ENCODE peak calls at places on chromosomes 16 and 17, in five cellular contexts. K is cardiac fibroblast; V is CD8-positive, alpha-beta T cell; A is bronchial epithelial cell; B is activated CD8-positive, alpha-beta T cell treated with anti-CD3 and anti-CD28 coated beads for 36 hours. F is an unnamed sample.

GRCh38 chr16:68951991-68952877 is 108.9 kb downstream of the TANGO6 start:
- DNase-seq in K (peak; percentile 10), V (no peak), A (peak; percentile 90), B (no peak), F (no peak)

GRCh38 chr16:78105517-78105916 is 6.1 kb downstream of the WWOX start:
- DNase-seq in K (no peak), V (no peak), A (peak; percentile 69), B (no peak), F (no peak)

GRCh38 chr16:342455-343213 is 9.9 kb downstream of the AXIN1 start:
- DNase-seq in K (no peak), V (no peak), A (no peak), B (no peak), F (no peak)

GRCh38 chr17:49795372-49795771 is 6.9 kb downstream of the KAT7 start:
- DNase-seq in K (no peak), V (no peak), A (no peak), B (peak; percentile 36), F (no peak)

GRCh38 chr17:46199379-46199778 is 6.2 kb upstream of the KANSL1 start:
- DNase-seq in K (peak; percentile 33), V (no peak), A (no peak), B (no peak), F (no peak)

GRCh38 chr17:16027708-16028584 is 28.3 kb downstream of the TTC19 start:
- DNase-seq in K (peak; percentile 84), V (peak; percentile 11), A (peak; percentile 96), B (peak; percentile 81), F (peak; percentile 44)

GRCh38 chr16:72924487-72924886 is 123.4 kb downstream of the ZFHX3 start:
- DNase-seq in K (no peak), V (no peak), A (no peak), B (no peak), F (no peak)

GRCh38 chr16:84916156-84916555 is 95.2 kb downstream of the ZDHHC7 start:
- DNase-seq in K (no peak), V (no peak), A (no peak), B (no peak), F (no peak)

GRCh38 chr17:73798111-73798748 is 154.0 kb upstream of the SDK2 start:
- DNase-seq in K (peak; percentile 95), V (no peak), A (peak; percentile 87), B (no peak), F (no peak)

GRCh38 chr17:69574257-69575197 is 160.0 kb downstream of the MAP2K6 start:
- DNase-seq in K (peak; percentile 56), V (no peak), A (no peak), B (no peak), F (no peak)

GRCh38 chr16:81212830-81213465 is 25.5 kb upstream of the BCO1 start:
- DNase-seq in K (no peak), V (no peak), A (no peak), B (no peak), F (no peak)

GRCh38 chr16:81210807-81211206 is 27.7 kb upstream of the BCO1 start:
- DNase-seq in K (no peak), V (no peak), A (no peak), B (no peak), F (no peak)

GRCh38 chr16:81216706-81217105 is 21.8 kb upstream of the BCO1 start:
- DNase-seq in K (no peak), V (no peak), A (no peak), B (no peak), F (no peak)

GRCh38 chr16:81216114-81216513 is 22.4 kb upstream of the BCO1 start:
- DNase-seq in K (no peak), V (no peak), A (no peak), B (no peak), F (no peak)

DNA sequence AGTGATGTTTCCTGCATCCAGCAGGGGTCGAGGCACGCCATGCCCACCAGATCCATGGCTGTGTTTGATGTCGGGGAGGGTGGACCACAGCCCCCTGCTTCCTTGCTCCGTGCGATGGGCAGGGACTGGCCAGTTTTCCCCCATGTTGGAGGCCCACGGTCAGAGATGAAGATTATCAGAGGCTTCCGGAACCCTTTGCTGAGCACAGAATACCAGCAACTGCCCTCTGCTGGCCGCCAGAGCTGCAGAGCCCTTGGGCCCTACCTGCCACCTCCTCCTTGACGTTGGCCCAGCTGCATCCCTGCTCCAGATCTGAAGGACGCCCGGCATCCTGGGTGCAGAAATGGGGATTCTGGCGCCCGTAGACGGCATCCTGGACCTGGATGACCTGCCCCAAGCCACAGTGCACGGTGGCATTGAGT is 23.7 kb upstream of the BCO1 start:
- DNase-seq in K (peak; percentile 32), V (no peak), A (peak; percentile 13), B (peak; percentile 15), F (no peak)
- TF ChIP-seq CTCF in K (peak; percentile 63), V (no peak), A (peak; percentile 63), B (no peak), F (peak; percentile 13)

GRCh38 chr16:5603836-5604235 is 506.2 kb upstream of the EEF2KMT start:
- DNase-seq in K (no peak), V (no peak), A (no peak), B (no peak), F (no peak)

GRCh38 chr16:5607169-5607568 is 509.6 kb upstream of the EEF2KMT start:
- DNase-seq in K (no peak), V (no peak), A (no peak), B (no peak), F (no peak)

GRCh38 chr16:5605404-5605803 is 507.8 kb upstream of the EEF2KMT start:
- DNase-seq in K (no peak), V (no peak), A (no peak), B (no peak), F (no peak)

GRCh38 chr16:5604770-5605169 is 507.2 kb upstream of the EEF2KMT start:
- DNase-seq in K (no peak), V (no peak), A (no peak), B (peak; percentile 16), F (peak; percentile 9)
- TF ChIP-seq CTCF in K (no peak), V (no peak), A (no peak), B (no peak), F (no peak)

GRCh38 chr16:86048221-86048620 is 149.3 kb downstream of the IRF8 start:
- DNase-seq in K (no peak), V (no peak), A (no peak), B (no peak), F (no peak)

GRCh38 chr16:86049641-86050040 is 150.7 kb downstream of the IRF8 start:
- DNase-seq in K (no peak), V (no peak), A (no peak), B (no peak), F (no peak)

GRCh38 chr16:86050591-86051375 is 151.8 kb downstream of the IRF8 start:
- DNase-seq in K (no peak), V (no peak), A (no peak), B (no peak), F (no peak)

GRCh38 chr16:86050111-86050510 is 151.1 kb downstream of the IRF8 start:
- DNase-seq in K (no peak), V (no peak), A (no peak), B (no peak), F (no peak)

DNA sequence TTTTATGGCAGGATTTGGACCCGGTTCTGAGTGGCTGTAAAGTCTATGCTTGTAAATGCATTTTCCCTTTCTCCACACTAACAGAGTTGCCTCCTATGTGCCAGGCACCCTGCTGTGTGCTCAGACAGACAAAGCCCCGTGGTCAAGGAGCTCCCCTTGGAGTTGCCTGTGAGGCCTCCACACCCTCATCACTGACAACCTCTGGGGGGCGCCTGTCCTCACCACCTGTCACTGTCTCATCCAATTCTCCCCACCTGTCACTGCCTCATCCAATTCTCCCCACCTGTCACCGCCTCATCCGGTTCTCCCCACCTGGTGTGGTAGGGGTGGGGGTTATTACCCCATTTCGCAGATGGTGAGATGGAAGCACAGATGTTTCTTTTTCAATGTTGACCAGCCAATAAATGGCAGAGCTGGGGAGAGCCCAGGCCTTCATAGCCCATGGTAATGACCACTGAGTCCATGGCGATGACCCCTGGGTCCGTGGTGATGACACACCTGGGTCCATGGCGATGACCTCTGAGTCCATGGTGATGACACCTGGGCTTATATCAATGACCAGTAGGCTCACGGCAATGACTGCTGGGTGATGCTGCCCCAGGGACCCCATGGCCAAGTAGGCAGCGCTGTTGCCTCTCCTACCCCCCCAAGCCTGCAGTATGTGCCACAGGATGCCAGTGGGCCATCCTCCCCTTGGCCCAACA is 150.1 kb downstream of the IRF8 start:
- DNase-seq in K (no peak), V (no peak), A (no peak), B (peak; percentile 33), F (no peak)
- TF ChIP-seq CTCF in K (no peak), V (no peak), A (no peak), B (no peak), F (no peak)

GRCh38 chr16:15795615-15796014 is 61.2 kb downstream of the MYH11 start:
- DNase-seq in K (no peak), V (no peak), A (no peak), B (no peak), F (no peak)

GRCh38 chr16:15790458-15790857 is 66.4 kb downstream of the MYH11 start:
- DNase-seq in K (no peak), V (no peak), A (no peak), B (no peak), F (no peak)

GRCh38 chr16:15788846-15789239 is 68.0 kb downstream of the MYH11 start:
- DNase-seq in K (no peak), V (no peak), A (no peak), B (no peak), F (no peak)

GRCh38 chr16:15796885-15797284 is 59.9 kb downstream of the MYH11 start:
- DNase-seq in K (no peak), V (no peak), A (no peak), B (no peak), F (no peak)

GRCh38 chr16:15792563-15792971 is 64.3 kb downstream of the MYH11 start:
- DNase-seq in K (no peak), V (no peak), A (no peak), B (no peak), F (no peak)
- TF ChIP-seq CTCF in K (no peak), V (no peak), A (no peak), B (no peak), F (no peak)